ENCODE peak calls at places on chromosomes 16 and 17, in six cellular contexts. X is kidney glomerular epithelial cell, T is GM18507, C is iris pigment epithelial cell, L is neural progenitor cell, Z is fibroblast of pulmonary artery. H is an unnamed sample.

GRCh38 chr16:9092963-9093477 is 1.6 kb downstream of the HAPSTR1 start:
- DNase-seq in X (no peak), T (no peak), C (no peak), L (peak), Z (no peak), H (no peak)

GRCh38 chr16:54284931-54285413 is 1.6 kb downstream of the IRX3 start:
- DNase-seq in X (no peak), T (no peak), C (peak), L (peak), Z (no peak), H (no peak)

GRCh38 chr17:1899403-1900000 is 69.7 kb downstream of the RPA1 start:
- DNase-seq in X (no peak), T (no peak), C (no peak), L (no peak), Z (no peak), H (no peak)

GRCh38 chr16:18800674-18801196 is 614 bp downstream of the ARL6IP1 start:
- DNase-seq in X (no peak), T (no peak), C (peak), L (peak), Z (peak), H (no peak)

GRCh38 chr17:34582185-34582900 is 3.0 kb downstream of the TMEM132E start:
- DNase-seq in X (no peak), T (no peak), C (no peak), L (peak), Z (no peak), H (no peak)

GRCh38 chr16:79988089-79988488 is 387.6 kb upstream of the MAF start:
- DNase-seq in X (no peak), T (no peak), C (no peak), L (no peak), Z (no peak), H (no peak)

GRCh38 chr16:48501516-48502377 is 108.2 kb downstream of the N4BP1 start:
- DNase-seq in X (no peak), T (no peak), C (peak), L (no peak), Z (peak), H (no peak)

GRCh38 chr17:43645765-43646481 is 15.8 kb downstream of the MEOX1 start:
- DNase-seq in X (no peak), T (no peak), C (peak), L (peak), Z (peak), H (no peak)

GRCh38 chr17:41748275-41748674 is 13.8 kb upstream of the HAP1 start:
- DNase-seq in X (no peak), T (no peak), C (no peak), L (no peak), Z (no peak), H (no peak)

H was measured in IMR-90.